ENCODE peak calls at places on chromosomes 1 and 21, in four cellular contexts. U is erythroblast, W is NCI-H146, B is endothelial cell. J is an unnamed sample.

GRCh38 chr1:1373051-1373450 is 2.0 kb downstream of the AURKAIP1 start:
- DNase-seq in U (no peak), W (no peak), B (no peak), J (no peak)

GRCh38 chr1:200302192-200302892 is 107.5 kb downstream of the ZNF281 start:
- DNase-seq in U (peak), W (peak), B (peak), J (peak)

GRCh38 chr1:184801503-184801902 is 46.8 kb upstream of the EDEM3 start:
- DNase-seq in U (no peak), W (no peak), B (no peak), J (no peak)

GRCh38 chr1:54894271-54894670 is 7.3 kb upstream of the DHCR24 start:
- DNase-seq in U (no peak), W (no peak), B (no peak), J (no peak)

GRCh38 chr1:203197625-203198024 is 11.1 kb upstream of the CHI3L1 start:
- DNase-seq in U (no peak), W (no peak), B (no peak), J (no peak)

GRCh38 chr1:222844108-222844779 is 29.4 kb downstream of the DISP1 start:
- DNase-seq in U (no peak), W (no peak), B (no peak), J (no peak)

GRCh38 chr1:6612641-6613360 is 730 bp upstream of the PHF13 start:
- DNase-seq in U (no peak), W (peak), B (peak), J (peak)

GRCh38 chr21:45364464-45365185 is 40.3 kb upstream of the COL18A1 start:
- DNase-seq in U (no peak), W (no peak), B (no peak), J (no peak)

GRCh38 chr21:16159971-16160350 is 430.2 kb downstream of the USP25 start:
- DNase-seq in U (no peak), W (no peak), B (no peak), J (no peak)

GRCh38 chr1:192506741-192507155 is 68.8 kb upstream of the RGS1 start:
- DNase-seq in U (peak), W (no peak), B (no peak), J (peak)

GRCh38 chr1:92975551-92976232 is 14.4 kb upstream of the DIPK1A start:
- DNase-seq in U (no peak), W (no peak), B (no peak), J (no peak)

GRCh38 chr1:169484683-169485426 is 889 bp downstream of the SLC19A2 start:
- DNase-seq in U (peak), W (peak), B (no peak), J (no peak)

GRCh38 chr1:19165501-19165900 is 44.6 kb downstream of the UBR4 start:
- DNase-seq in U (no peak), W (no peak), B (no peak), J (no peak)

GRCh38 chr1:12113433-12114339 is 50.6 kb downstream of the TNFRSF8 start:
- DNase-seq in U (no peak), W (no peak), B (no peak), J (no peak)

GRCh38 chr1:202235856-202236837 is 42.5 kb downstream of the LGR6 start:
- DNase-seq in U (peak), W (peak), B (peak), J (peak)

GRCh38 chr1:209674957-209675566 is at the start of gene G0S2:
- DNase-seq in U (peak), W (no peak), B (peak), J (peak)

GRCh38 chr21:45391743-45392079 is 13.3 kb upstream of the COL18A1 start:
- DNase-seq in U (no peak), W (no peak), B (no peak), J (no peak)

GRCh38 chr21:42107177-42107880 is 36.2 kb downstream of the UMODL1 start:
- DNase-seq in U (no peak), W (no peak), B (no peak), J (peak)

GRCh38 chr1:39720094-39720999 is 18.3 kb upstream of the PPIE start:
- DNase-seq in U (peak), W (peak), B (no peak), J (peak)

GRCh38 chr1:31981976-31982375 is 31.7 kb upstream of the KHDRBS1 start:
- DNase-seq in U (no peak), W (no peak), B (no peak), J (no peak)

GRCh38 chr1:193104496-193104905 is 713 bp downstream of the GLRX2 start:
- DNase-seq in U (peak), W (peak), B (peak), J (peak)

GRCh38 chr1:109161836-109162606 is 48.1 kb downstream of the ELAPOR1 start:
- DNase-seq in U (peak), W (no peak), B (no peak), J (peak)

GRCh38 chr1:29179641-29180184 is 2.0 kb downstream of the SRSF4 start:
- DNase-seq in U (peak), W (no peak), B (no peak), J (no peak)

GRCh38 chr1:47995306-47996050 is 1.7 kb downstream of the TRABD2B start:
- DNase-seq in U (no peak), W (no peak), B (no peak), J (no peak)

GRCh38 chr1:174165471-174166137 is 6.3 kb downstream of the RABGAP1L start:
- DNase-seq in U (peak), W (no peak), B (no peak), J (no peak)

GRCh38 chr1:30052178-30052577 is 671.2 kb downstream of the MATN1 start:
- DNase-seq in U (peak), W (no peak), B (no peak), J (no peak)

GRCh38 chr1:61050541-61051454 is 31.6 kb upstream of the NFIA start:
- DNase-seq in U (peak), W (no peak), B (peak), J (no peak)

GRCh38 chr1:171142081-171142450 is 43.0 kb upstream of the FMO2 start:
- DNase-seq in U (no peak), W (no peak), B (no peak), J (no peak)

GRCh38 chr1:199918196-199918789 is 109.2 kb upstream of the NR5A2 start:
- DNase-seq in U (no peak), W (no peak), B (no peak), J (peak)

GRCh38 chr1:14804626-14805025 is 206.1 kb downstream of the KAZN start:
- DNase-seq in U (peak), W (peak), B (peak), J (no peak)

GRCh38 chr1:172002725-172003345 is 161.5 kb downstream of the DNM3 start:
- DNase-seq in U (peak), W (peak), B (peak), J (no peak)

GRCh38 chr1:198932351-198932991 is 293.6 kb downstream of the PTPRC start:
- DNase-seq in U (peak), W (no peak), B (no peak), J (no peak)